ENCODE peak calls at places on chromosome 10, in eight cellular contexts. One of them, this sample, is unnamed.
A peak's percentile ranks its signal among the peaks of the same experiment; 100 is the strongest.

GRCh38 chr10:88064608-88065383 is 201.4 kb downstream of the PTEN start:
- DNase-seq in left ventricle myocardium inferior: peak; percentile 71
- DNase-seq in left lung: no peak
- DNase-seq in right cardiac atrium: peak; percentile 68
- DNase-seq in breast epithelium: no peak
- DNase-seq in adipocyte: peak; percentile 92
- DNase-seq in Panc1: no peak
- DNase-seq in body of pancreas: peak; percentile 53
- DNase-seq in this sample: peak; percentile 93

GRCh38 chr10:106242301-106242700 is 922.2 kb downstream of the SORCS1 start:
- DNase-seq in left ventricle myocardium inferior: no peak
- DNase-seq in left lung: no peak
- DNase-seq in right cardiac atrium: no peak
- DNase-seq in breast epithelium: no peak
- DNase-seq in adipocyte: no peak
- DNase-seq in Panc1: no peak
- DNase-seq in body of pancreas: no peak
- DNase-seq in this sample: no peak

GRCh38 chr10:131868436-131868835 is 32.4 kb upstream of the PPP2R2D start:
- DNase-seq in left ventricle myocardium inferior: no peak
- DNase-seq in left lung: no peak
- DNase-seq in right cardiac atrium: no peak
- DNase-seq in breast epithelium: no peak
- DNase-seq in adipocyte: no peak
- DNase-seq in Panc1: no peak
- DNase-seq in body of pancreas: no peak
- DNase-seq in this sample: no peak

GRCh38 chr10:47451998-47452494 is 31.9 kb downstream of the ANXA8 start:
- DNase-seq in left ventricle myocardium inferior: no peak
- DNase-seq in left lung: no peak
- DNase-seq in right cardiac atrium: no peak
- DNase-seq in breast epithelium: no peak
- DNase-seq in adipocyte: no peak
- DNase-seq in Panc1: no peak
- DNase-seq in body of pancreas: no peak
- DNase-seq in this sample: no peak

GRCh38 chr10:30014511-30014910 is 44.9 kb downstream of the JCAD start:
- DNase-seq in left ventricle myocardium inferior: no peak
- DNase-seq in left lung: no peak
- DNase-seq in right cardiac atrium: no peak
- DNase-seq in breast epithelium: no peak
- DNase-seq in adipocyte: no peak
- DNase-seq in Panc1: no peak
- DNase-seq in body of pancreas: no peak
- DNase-seq in this sample: no peak

GRCh38 chr10:21534611-21535493 is 820 bp downstream of the MLLT10 start:
- DNase-seq in left ventricle myocardium inferior: peak; percentile 53
- DNase-seq in left lung: peak; percentile 91
- DNase-seq in right cardiac atrium: peak; percentile 84
- DNase-seq in breast epithelium: no peak
- DNase-seq in adipocyte: peak; percentile 73
- DNase-seq in Panc1: no peak
- DNase-seq in body of pancreas: peak; percentile 54
- DNase-seq in this sample: peak; percentile 72

GRCh38 chr10:12419279-12419847 is 70.0 kb downstream of the CAMK1D start:
- DNase-seq in left ventricle myocardium inferior: no peak
- DNase-seq in left lung: no peak
- DNase-seq in right cardiac atrium: no peak
- DNase-seq in breast epithelium: no peak
- DNase-seq in adipocyte: peak; percentile 94
- DNase-seq in Panc1: peak; percentile 70
- DNase-seq in body of pancreas: peak; percentile 15
- DNase-seq in this sample: peak; percentile 6

GRCh38 chr10:122018951-122019413 is 30.0 kb downstream of the TACC2 start:
- DNase-seq in left ventricle myocardium inferior: no peak
- DNase-seq in left lung: peak; percentile 71
- DNase-seq in right cardiac atrium: no peak
- DNase-seq in breast epithelium: no peak
- DNase-seq in adipocyte: no peak
- DNase-seq in Panc1: no peak
- DNase-seq in body of pancreas: peak; percentile 53
- DNase-seq in this sample: peak; percentile 56

GRCh38 chr10:44706745-44707144 is 204.4 kb upstream of the TMEM72 start:
- DNase-seq in left ventricle myocardium inferior: no peak
- DNase-seq in left lung: no peak
- DNase-seq in right cardiac atrium: no peak
- DNase-seq in breast epithelium: no peak
- DNase-seq in adipocyte: peak; percentile 82
- DNase-seq in Panc1: no peak
- DNase-seq in body of pancreas: no peak
- DNase-seq in this sample: no peak

GRCh38 chr10:101939273-101939635 is 95.7 kb upstream of the KCNIP2 start:
- DNase-seq in left ventricle myocardium inferior: no peak
- DNase-seq in left lung: no peak
- DNase-seq in right cardiac atrium: no peak
- DNase-seq in breast epithelium: no peak
- DNase-seq in adipocyte: peak; percentile 93
- DNase-seq in Panc1: peak; percentile 85
- DNase-seq in body of pancreas: no peak
- DNase-seq in this sample: no peak

GRCh38 chr10:122388287-122388997 is 13.9 kb downstream of the PLEKHA1 start:
- DNase-seq in left ventricle myocardium inferior: no peak
- DNase-seq in left lung: no peak
- DNase-seq in right cardiac atrium: no peak
- DNase-seq in breast epithelium: no peak
- DNase-seq in adipocyte: no peak
- DNase-seq in Panc1: no peak
- DNase-seq in body of pancreas: no peak
- DNase-seq in this sample: no peak

GRCh38 chr10:6342091-6342490 is 139.4 kb downstream of the PFKFB3 start:
- DNase-seq in left ventricle myocardium inferior: no peak
- DNase-seq in left lung: no peak
- DNase-seq in right cardiac atrium: no peak
- DNase-seq in breast epithelium: no peak
- DNase-seq in adipocyte: no peak
- DNase-seq in Panc1: no peak
- DNase-seq in body of pancreas: no peak
- DNase-seq in this sample: no peak

GRCh38 chr10:18079665-18080295 is 60.4 kb upstream of the CACNB2 start:
- DNase-seq in left ventricle myocardium inferior: peak; percentile 26
- DNase-seq in left lung: no peak
- DNase-seq in right cardiac atrium: no peak
- DNase-seq in breast epithelium: no peak
- DNase-seq in adipocyte: peak; percentile 65
- DNase-seq in Panc1: no peak
- DNase-seq in body of pancreas: no peak
- DNase-seq in this sample: no peak

GRCh38 chr10:5458425-5458824 is 40.9 kb downstream of the CALML5 start:
- DNase-seq in left ventricle myocardium inferior: no peak
- DNase-seq in left lung: no peak
- DNase-seq in right cardiac atrium: no peak
- DNase-seq in breast epithelium: no peak
- DNase-seq in adipocyte: no peak
- DNase-seq in Panc1: no peak
- DNase-seq in body of pancreas: no peak
- DNase-seq in this sample: no peak

GRCh38 chr10:57627642-57628178 is 640.0 kb downstream of the IPMK start:
- DNase-seq in left ventricle myocardium inferior: no peak
- DNase-seq in left lung: no peak
- DNase-seq in right cardiac atrium: no peak
- DNase-seq in breast epithelium: no peak
- DNase-seq in adipocyte: no peak
- DNase-seq in Panc1: no peak
- DNase-seq in body of pancreas: no peak
- DNase-seq in this sample: no peak

GRCh38 chr10:68955414-68955785 is 570 bp upstream of the DDX21 start:
- DNase-seq in left ventricle myocardium inferior: no peak
- DNase-seq in left lung: no peak
- DNase-seq in right cardiac atrium: no peak
- DNase-seq in breast epithelium: no peak
- DNase-seq in adipocyte: peak; percentile 51
- DNase-seq in Panc1: no peak
- DNase-seq in body of pancreas: no peak
- DNase-seq in this sample: no peak

GRCh38 chr10:10293431-10293830 is 724.2 kb upstream of the CELF2 start:
- DNase-seq in left ventricle myocardium inferior: no peak
- DNase-seq in left lung: no peak
- DNase-seq in right cardiac atrium: no peak
- DNase-seq in breast epithelium: no peak
- DNase-seq in adipocyte: no peak
- DNase-seq in Panc1: no peak
- DNase-seq in body of pancreas: no peak
- DNase-seq in this sample: no peak

GRCh38 chr10:110042181-110042580 is 34.4 kb downstream of the ADD3 start:
- DNase-seq in left ventricle myocardium inferior: no peak
- DNase-seq in left lung: no peak
- DNase-seq in right cardiac atrium: no peak
- DNase-seq in breast epithelium: no peak
- DNase-seq in adipocyte: no peak
- DNase-seq in Panc1: no peak
- DNase-seq in body of pancreas: no peak
- DNase-seq in this sample: no peak

GRCh38 chr10:124619195-124619594 is 125.0 kb downstream of the FAM53B start:
- DNase-seq in left ventricle myocardium inferior: no peak
- DNase-seq in left lung: no peak
- DNase-seq in right cardiac atrium: no peak
- DNase-seq in breast epithelium: no peak
- DNase-seq in adipocyte: no peak
- DNase-seq in Panc1: no peak
- DNase-seq in body of pancreas: peak; percentile 59
- DNase-seq in this sample: no peak

GRCh38 chr10:96618648-96619047 is 31.8 kb upstream of the TM9SF3 start:
- DNase-seq in left ventricle myocardium inferior: peak; percentile 36
- DNase-seq in left lung: no peak
- DNase-seq in right cardiac atrium: peak; percentile 65
- DNase-seq in breast epithelium: no peak
- DNase-seq in adipocyte: peak; percentile 59
- DNase-seq in Panc1: no peak
- DNase-seq in body of pancreas: peak; percentile 79
- DNase-seq in this sample: peak; percentile 71

GRCh38 chr10:43421519-43421918 is 12.5 kb upstream of the HNRNPF start:
- DNase-seq in left ventricle myocardium inferior: no peak
- DNase-seq in left lung: no peak
- DNase-seq in right cardiac atrium: no peak
- DNase-seq in breast epithelium: no peak
- DNase-seq in adipocyte: no peak
- DNase-seq in Panc1: no peak
- DNase-seq in body of pancreas: no peak
- DNase-seq in this sample: no peak
- H3K4me3 ChIP-seq in left ventricle myocardium inferior: peak overlapping the region; percentile 78
- H3K4me3 ChIP-seq in left lung: peak overlapping the region; percentile 56
- H3K4me3 ChIP-seq in right cardiac atrium: no peak overlapping the region
- H3K4me3 ChIP-seq in breast epithelium: no peak overlapping the region
- H3K4me3 ChIP-seq in adipocyte: peak overlapping the region; percentile 85
- H3K4me3 ChIP-seq in Panc1: peak overlapping the region; percentile 67
- H3K4me3 ChIP-seq in body of pancreas: no peak overlapping the region
- H3K4me3 ChIP-seq in this sample: peak overlapping the region; percentile 54

GRCh38 chr10:133445268-133445732 is 8.4 kb upstream of the SCART1 start:
- DNase-seq in left ventricle myocardium inferior: no peak
- DNase-seq in left lung: peak; percentile 79
- DNase-seq in right cardiac atrium: peak; percentile 54
- DNase-seq in breast epithelium: peak; percentile 48
- DNase-seq in adipocyte: no peak
- DNase-seq in Panc1: no peak
- DNase-seq in body of pancreas: no peak
- DNase-seq in this sample: peak; percentile 20
- H3K9me3 ChIP-seq in left ventricle myocardium inferior: peaks cover 53% of the 10 kb centered on the region
- H3K9me3 ChIP-seq in left lung: no peaks in the 10 kb centered on the region
- H3K9me3 ChIP-seq in right cardiac atrium: no peaks in the 10 kb centered on the region
- H3K9me3 ChIP-seq in breast epithelium: peaks cover 40% of the 10 kb centered on the region
- H3K9me3 ChIP-seq in adipocyte: peaks cover 30% of the 10 kb centered on the region
- H3K9me3 ChIP-seq in Panc1: peaks cover 19% of the 10 kb centered on the region
- H3K9me3 ChIP-seq in body of pancreas: no peaks in the 10 kb centered on the region
- H3K9me3 ChIP-seq in this sample: peaks cover 6% of the 10 kb centered on the region

GRCh38 chr10:93752761-93753160 is 5.0 kb upstream of the LGI1 start:
- DNase-seq in left ventricle myocardium inferior: no peak
- DNase-seq in left lung: no peak
- DNase-seq in right cardiac atrium: no peak
- DNase-seq in breast epithelium: no peak
- DNase-seq in adipocyte: peak; percentile 54
- DNase-seq in Panc1: peak; percentile 42
- DNase-seq in body of pancreas: no peak
- DNase-seq in this sample: no peak

GRCh38 chr10:93753621-93754250 is 4.0 kb upstream of the LGI1 start:
- DNase-seq in left ventricle myocardium inferior: no peak
- DNase-seq in left lung: no peak
- DNase-seq in right cardiac atrium: no peak
- DNase-seq in breast epithelium: no peak
- DNase-seq in adipocyte: peak; percentile 66
- DNase-seq in Panc1: no peak
- DNase-seq in body of pancreas: no peak
- DNase-seq in this sample: no peak

GRCh38 chr10:93749218-93749799 is 8.4 kb upstream of the LGI1 start:
- DNase-seq in left ventricle myocardium inferior: no peak
- DNase-seq in left lung: no peak
- DNase-seq in right cardiac atrium: no peak
- DNase-seq in breast epithelium: no peak
- DNase-seq in adipocyte: no peak
- DNase-seq in Panc1: no peak
- DNase-seq in body of pancreas: no peak
- DNase-seq in this sample: no peak

GRCh38 chr10:93751832-93752231 is 5.9 kb upstream of the LGI1 start:
- DNase-seq in left ventricle myocardium inferior: no peak
- DNase-seq in left lung: no peak
- DNase-seq in right cardiac atrium: no peak
- DNase-seq in breast epithelium: no peak
- DNase-seq in adipocyte: peak; percentile 41
- DNase-seq in Panc1: no peak
- DNase-seq in body of pancreas: peak; percentile 22
- DNase-seq in this sample: no peak

GRCh38 chr10:93751074-93751572 is 6.6 kb upstream of the LGI1 start:
- DNase-seq in left ventricle myocardium inferior: no peak
- DNase-seq in left lung: no peak
- DNase-seq in right cardiac atrium: no peak
- DNase-seq in breast epithelium: no peak
- DNase-seq in adipocyte: no peak
- DNase-seq in Panc1: no peak
- DNase-seq in body of pancreas: no peak
- DNase-seq in this sample: no peak
- H3K4me1 ChIP-seq in left ventricle myocardium inferior: peaks cover 5% of the 10 kb centered on the region
- H3K4me1 ChIP-seq in left lung: peaks cover 4% of the 10 kb centered on the region
- H3K4me1 ChIP-seq in right cardiac atrium: peaks cover 7% of the 10 kb centered on the region
- H3K4me1 ChIP-seq in breast epithelium: no peaks in the 10 kb centered on the region
- H3K4me1 ChIP-seq in adipocyte: peaks cover 20% of the 10 kb centered on the region
- H3K4me1 ChIP-seq in Panc1: peaks cover 13% of the 10 kb centered on the region
- H3K4me1 ChIP-seq in body of pancreas: no peaks in the 10 kb centered on the region
- H3K4me1 ChIP-seq in this sample: no peaks in the 10 kb centered on the region

DNA sequence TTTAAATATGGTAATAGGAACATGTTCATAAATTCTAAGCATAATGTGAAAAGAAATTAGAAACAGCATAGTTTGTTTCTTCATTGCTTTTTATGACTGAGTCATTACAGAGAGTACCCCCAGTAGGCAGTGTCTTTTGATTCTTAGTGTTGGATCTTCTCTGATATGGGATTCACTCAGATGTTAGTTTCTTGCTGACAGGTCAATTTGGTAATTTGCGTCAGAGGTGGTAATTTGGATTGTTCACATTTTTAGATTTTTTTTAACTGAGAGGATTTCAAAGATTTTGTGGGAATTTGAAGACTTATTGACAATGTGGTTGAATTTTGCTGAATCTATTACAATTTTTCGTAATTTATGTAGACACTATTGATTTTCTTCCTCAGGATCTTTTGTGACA is 2.1 kb downstream of the HSPA14 start:
- DNase-seq in left ventricle myocardium inferior: no peak
- DNase-seq in left lung: no peak
- DNase-seq in right cardiac atrium: no peak
- DNase-seq in breast epithelium: no peak
- DNase-seq in adipocyte: no peak
- DNase-seq in Panc1: no peak
- DNase-seq in body of pancreas: no peak
- DNase-seq in this sample: no peak
- H3K4me3 ChIP-seq in left ventricle myocardium inferior: no peak overlapping the region
- H3K4me3 ChIP-seq in left lung: no peak overlapping the region
- H3K4me3 ChIP-seq in right cardiac atrium: no peak overlapping the region
- H3K4me3 ChIP-seq in breast epithelium: no peak overlapping the region
- H3K4me3 ChIP-seq in adipocyte: no peak overlapping the region
- H3K4me3 ChIP-seq in Panc1: no peak overlapping the region
- H3K4me3 ChIP-seq in body of pancreas: no peak overlapping the region
- H3K4me3 ChIP-seq in this sample: no peak overlapping the region

This sample was measured in right lobe of liver.